ENCODE peak calls at places on chromosomes 1 and 21, in five cellular contexts. M, Z, D, F and O are unnamed samples.

GRCh38 chr21:45592208-45592619 is 50.0 kb upstream of the SLC19A1 start:
- DNase-seq in M (peak; percentile 12), Z (no peak), D (no peak), F (no peak), O (peak; percentile 51)

GRCh38 chr1:85578321-85579295 is 2.0 kb upstream of the CCN1 start:
- DNase-seq in F (no peak), Z (no peak), M (no peak), D (no peak), O (no peak)

GRCh38 chr1:229884765-229885164 is 182.3 kb upstream of the GALNT2 start:
- DNase-seq in M (no peak), D (peak; percentile 93), F (no peak), Z (peak; percentile 8), O (no peak)

GRCh38 chr1:65264197-65264929 is 45.0 kb upstream of the DNAJC6 start:
- DNase-seq in D (no peak), F (no peak), M (no peak), Z (peak; percentile 83), O (no peak)

GRCh38 chr1:213284626-213285025 is 233.6 kb downstream of the RPS6KC1 start:
- DNase-seq in D (no peak), M (no peak), F (no peak), Z (no peak), O (no peak)

GRCh38 chr1:218330043-218330623 is 15.0 kb upstream of the TGFB2 start:
- DNase-seq in Z (peak; percentile 27), F (no peak), D (no peak), M (no peak), O (no peak)

GRCh38 chr1:43279666-43280065 is 5.7 kb downstream of the C1orf210 start:
- DNase-seq in F (no peak), D (no peak), M (peak; percentile 20), Z (no peak), O (no peak)

GRCh38 chr1:233140974-233141373 is 154.6 kb downstream of the PCNX2 start:
- DNase-seq in F (no peak), D (no peak), Z (no peak), M (no peak), O (no peak)

GRCh38 chr21:25283720-25284119 is 323.6 kb downstream of the MRPL39 start:
- DNase-seq in Z (peak; percentile 77), M (no peak), D (no peak), F (no peak), O (no peak)

GRCh38 chr1:72357411-72357810 is 75.1 kb upstream of the NEGR1 start:
- DNase-seq in Z (no peak), D (no peak), F (no peak), M (no peak), O (no peak)

GRCh38 chr1:93587354-93587753 is 94.3 kb downstream of the BCAR3 start:
- DNase-seq in D (no peak), M (no peak), F (no peak), Z (no peak), O (no peak)

GRCh38 chr1:3573499-3573898 is 37.8 kb downstream of the MEGF6 start:
- DNase-seq in M (no peak), F (peak; percentile 82), D (no peak), Z (no peak), O (no peak)

GRCh38 chr1:206141996-206142395 is 24.8 kb upstream of the AVPR1B start:
- DNase-seq in Z (no peak), M (no peak), D (no peak), F (no peak), O (no peak)

GRCh38 chr1:44696789-44697188 is 22.3 kb downstream of the ARMH1 start:
- DNase-seq in F (no peak), M (no peak), Z (no peak), D (no peak), O (no peak)

GRCh38 chr1:216542741-216543140 is 119.5 kb upstream of the USH2A start:
- DNase-seq in D (no peak), Z (no peak), F (no peak), M (no peak), O (no peak)

GRCh38 chr1:116553386-116554115 is 17.3 kb downstream of the CD58 start:
- DNase-seq in Z (no peak), M (no peak), F (no peak), D (no peak), O (no peak)

GRCh38 chr1:85361106-85361505 is 84.7 kb upstream of the BCL10 start:
- DNase-seq in M (no peak), Z (no peak), D (no peak), F (no peak), O (no peak)

GRCh38 chr21:46024983-46025860 is 43.7 kb downstream of the COL6A1 start:
- DNase-seq in Z (peak; percentile 46), F (no peak), M (no peak), D (no peak), O (no peak)

GRCh38 chr1:7633521-7634245 is 137.4 kb upstream of the VAMP3 start:
- DNase-seq in D (no peak), F (no peak), M (no peak), Z (no peak), O (no peak)

GRCh38 chr1:161885013-161885412 is 118.9 kb downstream of the ATF6 start:
- DNase-seq in Z (no peak), D (peak; percentile 27), F (no peak), M (no peak), O (no peak)

GRCh38 chr1:164662462-164662861 is 103.5 kb downstream of the PBX1 start:
- DNase-seq in D (no peak), Z (peak; percentile 56), M (no peak), F (no peak), O (no peak)

GRCh38 chr1:97489834-97490233 is 431.0 kb downstream of the DPYD start:
- DNase-seq in M (no peak), D (no peak), Z (no peak), F (no peak), O (no peak)

GRCh38 chr1:28115267-28115666 is 26.9 kb upstream of the EYA3 start:
- DNase-seq in D (no peak), Z (peak; percentile 7), F (no peak), M (no peak), O (peak; percentile 10)

DNA sequence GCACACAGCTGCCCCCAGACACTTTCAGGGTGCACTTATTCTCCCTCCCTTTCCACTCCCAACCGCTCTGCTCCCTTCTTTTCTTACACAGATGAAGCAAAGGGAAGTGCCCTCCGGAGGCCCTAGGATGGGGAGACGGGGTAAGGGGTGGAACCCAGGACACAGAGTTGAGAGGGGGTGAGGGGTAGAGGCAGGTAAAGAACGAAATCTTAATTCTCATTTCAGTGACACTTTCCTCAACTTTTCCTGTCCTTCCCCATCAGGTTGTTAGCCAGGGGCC is 12.8 kb downstream of the PLEKHO1 start:
- DNase-seq in D (no peak), M (no peak), Z (no peak), F (no peak), O (no peak)
- H3K4me1 ChIP-seq in D (peaks cover 11% of the 10 kb centered on the region), M (no peaks in the 10 kb centered on the region), Z (peaks cover 22% of the 10 kb centered on the region), F (peaks cover 67% of the 10 kb centered on the region), O (peaks cover 22% of the 10 kb centered on the region)

DNA sequence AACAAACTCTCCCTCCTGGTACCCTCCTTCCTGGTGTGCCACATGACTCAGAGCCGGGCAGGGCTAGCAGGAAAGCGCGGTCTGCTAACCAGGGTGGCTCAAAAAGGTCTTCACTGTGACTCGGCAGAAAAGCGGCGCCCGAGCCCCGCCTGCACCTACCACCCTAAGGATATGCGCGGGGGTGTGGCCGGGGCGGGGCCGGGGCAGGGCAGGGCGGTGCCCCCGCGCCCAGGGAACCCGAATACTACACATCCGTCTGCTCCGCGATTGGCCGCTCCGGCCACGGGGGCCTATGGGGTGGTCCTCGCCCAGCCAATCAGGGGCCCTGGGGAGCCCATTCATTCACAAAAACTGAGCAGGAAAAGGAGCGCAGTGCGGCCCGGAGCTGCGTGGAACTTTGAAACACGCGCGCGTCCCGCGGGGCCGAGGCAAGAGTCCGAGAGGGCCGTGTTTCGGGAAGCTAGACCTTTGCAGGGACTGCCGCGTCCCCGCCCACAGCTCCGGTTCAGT is 1.7 kb downstream of the LRP8 start:
- DNase-seq in M (peak; percentile 82), F (peak; percentile 98), Z (peak; percentile 97), D (peak; percentile 82), O (peak; percentile 86)
- H3K36me3 ChIP-seq in M (no peaks in the 10 kb centered on the region), F (no peaks in the 10 kb centered on the region), Z (peaks cover 29% of the 10 kb centered on the region), D (no peaks in the 10 kb centered on the region), O (no peaks in the 10 kb centered on the region)

GRCh38 chr1:42008264-42008663 is 89.5 kb upstream of the HIVEP3 start:
- DNase-seq in Z (no peak), F (no peak), D (no peak), M (no peak), O (no peak)
- H3K27ac ChIP-seq in Z (no peak overlapping the region), F (no peak overlapping the region), D (no peak overlapping the region), M (no peak overlapping the region), O (no peak overlapping the region)

DNA sequence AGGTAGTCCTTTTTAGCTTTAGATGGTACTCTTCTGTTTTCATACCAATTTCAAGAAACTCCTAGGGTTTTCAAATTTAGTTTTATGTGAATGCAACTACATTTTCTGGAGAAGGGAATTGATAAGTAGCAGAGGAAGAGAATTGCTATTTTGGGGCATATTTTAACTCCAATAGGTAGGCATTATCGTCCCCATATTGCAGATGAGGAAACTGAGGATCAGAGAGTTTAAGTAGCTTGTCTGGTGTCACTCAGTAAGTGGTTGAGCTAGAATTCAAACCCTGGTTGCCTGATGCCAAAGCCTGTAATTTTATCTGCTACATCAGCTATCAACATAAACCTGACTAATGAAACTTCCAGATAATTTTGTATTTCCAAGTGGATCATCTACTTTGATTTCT is 1.9 kb downstream of the NFYC start:
- DNase-seq in D (no peak), Z (no peak), F (no peak), M (no peak), O (no peak)
- H3K4me1 ChIP-seq in D (peaks cover 49% of the 10 kb centered on the region), Z (no peaks in the 10 kb centered on the region), F (peaks cover 54% of the 10 kb centered on the region), M (peaks cover 3% of the 10 kb centered on the region), O (peaks cover 17% of the 10 kb centered on the region)

DNA sequence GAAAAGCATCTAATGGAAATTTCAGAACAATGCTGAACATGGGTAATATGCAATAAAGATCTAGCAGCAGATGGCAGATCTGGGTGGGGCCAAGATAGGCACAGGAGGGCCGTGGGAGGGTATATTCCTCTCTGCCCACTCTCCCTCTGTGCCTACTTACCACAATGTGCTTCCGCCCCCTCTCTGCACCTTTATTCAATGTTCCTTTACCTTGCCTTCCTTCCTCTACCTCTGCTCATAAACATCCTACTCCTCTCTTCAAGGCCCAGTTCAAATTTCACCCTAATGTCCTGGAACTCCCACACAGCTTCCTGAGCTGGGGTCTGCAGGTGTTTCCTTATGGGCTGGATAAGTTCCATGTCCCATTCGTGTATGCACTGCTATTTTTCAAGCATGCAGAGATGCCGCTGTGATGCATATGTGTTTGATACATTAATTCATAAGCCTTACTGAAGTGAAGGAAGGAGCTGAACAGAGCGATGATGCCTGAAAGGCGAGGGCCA is 65.6 kb upstream of the EDEM3 start:
- DNase-seq in M (no peak), D (no peak), F (no peak), Z (no peak), O (no peak)
- H3K36me3 ChIP-seq in M (no peaks in the 10 kb centered on the region), D (peaks cover 17% of the 10 kb centered on the region), F (peaks cover 20% of the 10 kb centered on the region), Z (no peaks in the 10 kb centered on the region), O (peaks cover 40% of the 10 kb centered on the region)

DNA sequence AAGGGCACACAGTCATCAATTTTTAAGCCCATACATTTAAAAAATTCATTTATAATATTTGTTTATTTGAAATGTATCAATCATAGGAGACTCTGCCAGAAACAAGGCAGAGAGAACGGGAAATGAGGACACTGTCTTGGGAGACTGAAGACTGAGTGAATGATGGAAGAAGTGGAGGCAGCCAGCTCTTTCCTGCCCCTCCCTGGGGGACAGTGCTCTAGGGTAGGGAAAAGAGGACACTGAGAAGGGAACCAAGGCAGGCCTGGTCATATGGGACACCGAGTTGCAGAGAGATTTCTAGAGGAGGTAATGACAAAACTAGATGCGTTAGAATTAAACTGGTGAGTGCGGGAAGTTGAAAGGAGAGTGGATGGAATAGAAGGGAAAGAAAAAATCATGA is 31.6 kb downstream of the EEIG2 start:
- DNase-seq in Z (no peak), D (no peak), M (no peak), F (no peak), O (no peak)
- H3K27ac ChIP-seq in Z (no peak overlapping the region), D (no peak overlapping the region), M (no peak overlapping the region), F (peak overlapping the region; percentile 53), O (peak overlapping the region; percentile 70)